ENCODE peak calls at places on chromosomes 12 and 14, in nine cellular contexts. M is left ventricle myocardium inferior, B is mesendoderm, V is A549, G is pancreas, P is astrocyte, J is thoracic aorta, C is colonic mucosa, Z is Peyer's patch. W is an unnamed sample.

GRCh38 chr12:96986883-96987523 is 79.9 kb downstream of the NEDD1 start:
- DNase-seq in M (no peak), B (peak), V (peak), G (no peak), P (no peak), J (no peak), C (no peak), Z (no peak), W (no peak)

GRCh38 chr12:87323369-87323768 is 705.8 kb downstream of the C12orf50 start:
- DNase-seq in M (no peak), B (no peak), V (no peak), G (no peak), P (peak), J (no peak), C (no peak), Z (no peak), W (no peak)

GRCh38 chr12:18857656-18858055 is 119.7 kb downstream of the CAPZA3 start:
- DNase-seq in M (no peak), B (no peak), V (no peak), G (no peak), P (no peak), J (no peak), C (no peak), Z (no peak), W (no peak)

GRCh38 chr12:34625116-34625515 is 602.8 kb downstream of the ALG10 start:
- DNase-seq in M (no peak), B (peak), V (peak), G (no peak), P (no peak), J (no peak), C (no peak), Z (no peak), W (no peak)

GRCh38 chr12:38689704-38690103 is 215.7 kb downstream of the CPNE8 start:
- DNase-seq in M (no peak), B (no peak), V (no peak), G (no peak), P (peak), J (no peak), C (no peak), Z (no peak), W (no peak)

GRCh38 chr14:105152794-105153241 is 15.8 kb downstream of the JAG2 start:
- DNase-seq in M (peak), B (no peak), V (no peak), G (no peak), P (no peak), J (no peak), C (no peak), Z (no peak), W (no peak)

GRCh38 chr12:4984344-4984743 is 59.3 kb upstream of the KCNA5 start:
- DNase-seq in M (no peak), B (no peak), V (no peak), G (no peak), P (no peak), J (no peak), C (no peak), Z (no peak), W (no peak)

GRCh38 chr12:18139989-18140596 is 50.1 kb upstream of the RERGL start:
- DNase-seq in M (no peak), B (peak), V (peak), G (no peak), P (no peak), J (no peak), C (no peak), Z (no peak), W (no peak)

GRCh38 chr14:59354666-59355065 is 110.5 kb downstream of the GPR135 start:
- DNase-seq in M (no peak), B (no peak), V (no peak), G (no peak), P (peak), J (no peak), C (no peak), Z (no peak), W (peak)

GRCh38 chr12:132593938-132594358 is 16.4 kb downstream of the LRCOL1 start:
- DNase-seq in M (peak), B (peak), V (peak), G (peak), P (peak), J (peak), C (peak), Z (peak), W (peak)

GRCh38 chr12:80632835-80633234 is 74.6 kb upstream of the MYF6 start:
- DNase-seq in M (no peak), B (peak), V (peak), G (no peak), P (no peak), J (no peak), C (no peak), Z (no peak), W (no peak)

GRCh38 chr14:66575939-66576338 is 68.0 kb downstream of the GPHN start:
- DNase-seq in M (no peak), B (no peak), V (no peak), G (no peak), P (no peak), J (no peak), C (no peak), Z (no peak), W (no peak)

GRCh38 chr12:30847259-30847658 is 79.3 kb upstream of the TSPAN11 start:
- DNase-seq in M (no peak), B (peak), V (peak), G (no peak), P (peak), J (no peak), C (peak), Z (no peak), W (peak)

GRCh38 chr14:96662116-96662901 is 134.9 kb upstream of the VRK1 start:
- DNase-seq in M (no peak), B (no peak), V (peak), G (no peak), P (peak), J (no peak), C (no peak), Z (no peak), W (no peak)

GRCh38 chr12:32499048-32499447 is 99.7 kb downstream of the FGD4 start:
- DNase-seq in M (no peak), B (no peak), V (no peak), G (no peak), P (no peak), J (no peak), C (no peak), Z (no peak), W (no peak)

GRCh38 chr14:77322209-77322902 is 1.5 kb downstream of the GSTZ1 start:
- DNase-seq in M (no peak), B (no peak), V (peak), G (no peak), P (no peak), J (no peak), C (no peak), Z (no peak), W (no peak)

GRCh38 chr12:125518074-125518473 is 452.8 kb downstream of the AACS start:
- DNase-seq in M (no peak), B (peak), V (no peak), G (no peak), P (peak), J (no peak), C (no peak), Z (no peak), W (no peak)

GRCh38 chr14:86892167-86892956 is 1100.6 kb downstream of the GALC start:
- DNase-seq in M (no peak), B (peak), V (no peak), G (no peak), P (peak), J (no peak), C (no peak), Z (no peak), W (no peak)

GRCh38 chr14:99691111-99691885 is 7.2 kb downstream of the CYP46A1 start:
- DNase-seq in M (no peak), B (no peak), V (no peak), G (no peak), P (no peak), J (no peak), C (no peak), Z (peak), W (no peak)

GRCh38 chr12:120922279-120922678 is 18.1 kb upstream of the SPPL3 start:
- DNase-seq in M (no peak), B (peak), V (no peak), G (no peak), P (no peak), J (no peak), C (no peak), Z (peak), W (no peak)

GRCh38 chr12:124917841-124918621 is 3.6 kb upstream of the UBC start:
- DNase-seq in M (no peak), B (peak), V (no peak), G (no peak), P (no peak), J (no peak), C (no peak), Z (no peak), W (peak)

GRCh38 chr14:95311752-95312151 is 8.0 kb downstream of the CLMN start:
- DNase-seq in M (no peak), B (peak), V (peak), G (no peak), P (no peak), J (no peak), C (no peak), Z (no peak), W (no peak)

GRCh38 chr12:116827432-116827831 is 53.8 kb downstream of the HRK start:
- DNase-seq in M (no peak), B (peak), V (no peak), G (no peak), P (no peak), J (no peak), C (no peak), Z (no peak), W (no peak)

GRCh38 chr14:80549141-80549540 is 337.8 kb upstream of the DIO2 start:
- DNase-seq in M (no peak), B (no peak), V (no peak), G (no peak), P (no peak), J (no peak), C (no peak), Z (no peak), W (no peak)

GRCh38 chr14:54108481-54109471 is 152.2 kb upstream of the BMP4 start:
- DNase-seq in M (no peak), B (no peak), V (peak), G (no peak), P (peak), J (no peak), C (no peak), Z (no peak), W (peak)

GRCh38 chr14:100372357-100373048 is 49.4 kb downstream of the SLC25A47 start:
- DNase-seq in M (no peak), B (peak), V (no peak), G (no peak), P (peak), J (no peak), C (no peak), Z (no peak), W (no peak)

GRCh38 chr12:132163911-132164288 is 19.6 kb downstream of the NOC4L start:
- DNase-seq in M (no peak), B (no peak), V (peak), G (no peak), P (no peak), J (no peak), C (no peak), Z (no peak), W (no peak)

GRCh38 chr14:92728781-92729364 is 19.6 kb downstream of the LGMN start:
- DNase-seq in M (no peak), B (peak), V (peak), G (no peak), P (peak), J (no peak), C (no peak), Z (peak), W (peak)

GRCh38 chr12:96514328-96514727 is 25.0 kb downstream of the CFAP54 start:
- DNase-seq in M (no peak), B (no peak), V (no peak), G (no peak), P (no peak), J (no peak), C (no peak), Z (no peak), W (no peak)

GRCh38 chr12:2454778-2455177 is 340.0 kb upstream of the FKBP4 start:
- DNase-seq in M (no peak), B (no peak), V (no peak), G (no peak), P (no peak), J (no peak), C (no peak), Z (no peak), W (no peak)

GRCh38 chr12:124509300-124509675 is 58.1 kb downstream of the NCOR2 start:
- DNase-seq in M (no peak), B (no peak), V (no peak), G (no peak), P (no peak), J (no peak), C (no peak), Z (no peak), W (no peak)

GRCh38 chr12:107133462-107133861 is 40.1 kb upstream of the CRY1 start:
- DNase-seq in M (no peak), B (peak), V (no peak), G (no peak), P (no peak), J (no peak), C (no peak), Z (no peak), W (no peak)

GRCh38 chr12:94187351-94187750 is 39.0 kb downstream of the PLXNC1 start:
- DNase-seq in M (no peak), B (no peak), V (no peak), G (no peak), P (no peak), J (no peak), C (no peak), Z (no peak), W (no peak)

GRCh38 chr12:48119834-48120195 is 651 bp downstream of the PFKM start:
- DNase-seq in M (no peak), B (no peak), V (no peak), G (no peak), P (peak), J (no peak), C (no peak), Z (no peak), W (no peak)
- H3K27ac ChIP-seq in M (peak), B (no peak), V (peak), G (no peak), P (peak), J (peak), C (peak), Z (peak), W (no peak)

DNA sequence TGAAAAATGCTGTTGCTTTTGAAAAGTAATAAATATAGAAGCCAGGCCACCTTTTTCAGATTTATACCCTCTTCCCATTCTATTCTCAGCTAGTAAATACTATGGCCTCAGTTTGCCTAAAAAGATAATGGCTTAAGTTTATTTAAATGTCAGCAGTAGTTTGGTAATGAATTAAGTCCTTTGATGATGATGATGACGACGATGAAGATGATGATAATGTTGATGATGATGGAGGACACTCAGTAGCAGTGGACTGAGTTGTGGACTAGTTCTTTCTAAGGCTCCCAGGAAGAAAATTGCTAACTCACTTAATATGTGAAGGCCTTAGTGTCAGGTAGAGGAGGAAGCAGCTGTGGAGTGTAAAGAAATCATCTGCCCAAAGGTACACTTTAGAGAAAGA is 23.5 kb downstream of the SUSD6 start:
- DNase-seq in M (no peak), B (no peak), V (no peak), G (no peak), P (no peak), J (no peak), C (no peak), Z (no peak), W (no peak)
- H3K27ac ChIP-seq in M (peak), B (no peak), V (no peak), G (no peak), P (no peak), J (peak), C (no peak), Z (peak), W (no peak)

GRCh38 chr12:12367096-12367998 is 10.5 kb downstream of the BORCS5 start:
- DNase-seq in M (no peak), B (no peak), V (no peak), G (no peak), P (no peak), J (no peak), C (no peak), Z (no peak), W (no peak)
- H3K27ac ChIP-seq in M (no peak), B (no peak), V (no peak), G (no peak), P (no peak), J (no peak), C (no peak), Z (no peak), W (no peak)

GRCh38 chr12:91801048-91801447 is 344.6 kb downstream of the BTG1 start:
- DNase-seq in M (no peak), B (no peak), V (peak), G (no peak), P (no peak), J (no peak), C (no peak), Z (no peak), W (no peak)

GRCh38 chr12:91810531-91810930 is 335.1 kb downstream of the BTG1 start:
- DNase-seq in M (no peak), B (no peak), V (no peak), G (no peak), P (no peak), J (no peak), C (no peak), Z (no peak), W (no peak)

GRCh38 chr12:91804533-91804932 is 341.1 kb downstream of the BTG1 start:
- DNase-seq in M (no peak), B (peak), V (no peak), G (no peak), P (peak), J (no peak), C (no peak), Z (no peak), W (no peak)

GRCh38 chr12:91810077-91810476 is 335.6 kb downstream of the BTG1 start:
- DNase-seq in M (no peak), B (no peak), V (no peak), G (no peak), P (no peak), J (no peak), C (no peak), Z (no peak), W (no peak)

DNA sequence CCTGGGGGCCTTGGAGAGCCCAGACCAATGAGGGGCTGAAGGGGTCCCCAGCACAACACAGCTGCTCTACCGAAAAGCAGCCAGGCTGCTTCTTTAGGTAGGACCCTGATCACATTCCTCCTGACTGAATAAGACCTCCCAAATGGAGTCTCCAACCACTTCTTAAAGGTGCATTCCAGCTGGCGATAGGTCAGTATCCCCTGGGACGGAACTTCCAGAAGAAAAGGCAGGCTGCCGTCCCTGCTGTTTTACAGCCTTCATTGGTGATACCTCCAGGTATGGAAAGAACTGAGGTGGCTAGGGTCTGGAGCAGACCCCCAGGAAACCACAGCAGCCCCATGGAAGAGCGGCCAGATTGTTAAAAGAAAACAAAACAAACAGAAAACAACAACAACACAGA is 340.6 kb downstream of the BTG1 start:
- DNase-seq in M (no peak), B (no peak), V (no peak), G (no peak), P (no peak), J (no peak), C (no peak), Z (no peak), W (no peak)
- H3K27ac ChIP-seq in M (no peak), B (no peak), V (no peak), G (no peak), P (peak), J (no peak), C (no peak), Z (no peak), W (no peak)

GRCh38 chr12:14954269-14954668 is 7.1 kb downstream of the ARHGDIB start:
- DNase-seq in M (no peak), B (no peak), V (no peak), G (no peak), P (no peak), J (no peak), C (no peak), Z (no peak), W (no peak)

GRCh38 chr12:14952295-14952995 is 9.0 kb downstream of the ARHGDIB start:
- DNase-seq in M (no peak), B (peak), V (peak), G (no peak), P (peak), J (no peak), C (peak), Z (no peak), W (peak)

GRCh38 chr12:14950982-14951746 is 10.2 kb downstream of the ARHGDIB start:
- DNase-seq in M (no peak), B (peak), V (no peak), G (no peak), P (no peak), J (no peak), C (peak), Z (no peak), W (peak)

GRCh38 chr12:14955876-14956811 is 5.3 kb downstream of the ARHGDIB start:
- DNase-seq in M (no peak), B (no peak), V (no peak), G (no peak), P (no peak), J (no peak), C (no peak), Z (no peak), W (no peak)

GRCh38 chr12:14953752-14954151 is 7.6 kb downstream of the ARHGDIB start:
- DNase-seq in M (no peak), B (no peak), V (no peak), G (no peak), P (no peak), J (no peak), C (no peak), Z (no peak), W (no peak)
- H3K27ac ChIP-seq in M (peak), B (no peak), V (no peak), G (no peak), P (no peak), J (no peak), C (no peak), Z (peak), W (no peak)

GRCh38 chr12:13094349-13094748 is 9.1 kb downstream of the GSG1 start:
- DNase-seq in M (no peak), B (no peak), V (no peak), G (no peak), P (peak), J (no peak), C (no peak), Z (no peak), W (no peak)

GRCh38 chr12:13093191-13093849 is 10.1 kb downstream of the GSG1 start:
- DNase-seq in M (no peak), B (no peak), V (no peak), G (no peak), P (peak), J (no peak), C (no peak), Z (no peak), W (no peak)

GRCh38 chr12:13095266-13095995 is 8.0 kb downstream of the GSG1 start:
- DNase-seq in M (no peak), B (no peak), V (no peak), G (no peak), P (no peak), J (no peak), C (no peak), Z (no peak), W (no peak)

GRCh38 chr12:13091831-13092230 is 11.6 kb downstream of the GSG1 start:
- DNase-seq in M (no peak), B (no peak), V (no peak), G (no peak), P (no peak), J (no peak), C (no peak), Z (no peak), W (no peak)

GRCh38 chr12:13093850-13094225 is 9.6 kb downstream of the GSG1 start:
- DNase-seq in M (no peak), B (no peak), V (no peak), G (no peak), P (peak), J (no peak), C (no peak), Z (no peak), W (no peak)
- H3K27ac ChIP-seq in M (no peak), B (no peak), V (peak), G (peak), P (peak), J (peak), C (no peak), Z (no peak), W (peak)

GRCh38 chr12:11823043-11823442 is 173.6 kb downstream of the ETV6 start:
- DNase-seq in M (no peak), B (no peak), V (no peak), G (no peak), P (peak), J (no peak), C (no peak), Z (no peak), W (no peak)
- H3K27ac ChIP-seq in M (no peak), B (no peak), V (peak), G (no peak), P (peak), J (no peak), C (peak), Z (peak), W (no peak)

W was measured in epithelial cell of prostate.